ENCODE peak calls at places on chromosome 19, in six cellular contexts. One of them, this sample, is unnamed.

GRCh38 chr19:45171211-45171623 is 6.8 kb downstream of the TRAPPC6A start:
- DNase-seq in uterus: no peak
- DNase-seq in astrocyte: no peak
- DNase-seq in substantia nigra: no peak
- DNase-seq in AG04450: no peak
- DNase-seq in neuronal stem cell: no peak
- DNase-seq in this sample: no peak

GRCh38 chr19:33905937-33906577 is 109.4 kb downstream of the KCTD15 start:
- DNase-seq in substantia nigra: no peak
- DNase-seq in neuronal stem cell: peak; percentile 63
- DNase-seq in uterus: peak; percentile 40
- DNase-seq in astrocyte: no peak
- DNase-seq in AG04450: no peak
- DNase-seq in this sample: peak; percentile 79

GRCh38 chr19:15332311-15332996 is at the start of gene BRD4:
- DNase-seq in astrocyte: no peak
- DNase-seq in AG04450: no peak
- DNase-seq in substantia nigra: peak; percentile 45
- DNase-seq in uterus: peak; percentile 65
- DNase-seq in neuronal stem cell: peak; percentile 74
- DNase-seq in this sample: peak; percentile 80

GRCh38 chr19:14979498-14980255 is at the start of gene SLC1A6:
- DNase-seq in substantia nigra: no peak
- DNase-seq in neuronal stem cell: peak; percentile 62
- DNase-seq in uterus: no peak
- DNase-seq in AG04450: no peak
- DNase-seq in astrocyte: no peak
- DNase-seq in this sample: no peak

GRCh38 chr19:44968118-44968517 is 12.9 kb downstream of the CLPTM1 start:
- DNase-seq in substantia nigra: no peak
- DNase-seq in neuronal stem cell: no peak
- DNase-seq in astrocyte: no peak
- DNase-seq in uterus: no peak
- DNase-seq in AG04450: no peak
- DNase-seq in this sample: no peak

GRCh38 chr19:44850641-44851109 is 4.6 kb downstream of the NECTIN2 start:
- DNase-seq in astrocyte: no peak
- DNase-seq in AG04450: no peak
- DNase-seq in uterus: peak; percentile 22
- DNase-seq in neuronal stem cell: no peak
- DNase-seq in substantia nigra: no peak
- DNase-seq in this sample: no peak

GRCh38 chr19:54431255-54431838 is 16.1 kb downstream of the TTYH1 start:
- DNase-seq in neuronal stem cell: no peak
- DNase-seq in uterus: no peak
- DNase-seq in substantia nigra: no peak
- DNase-seq in astrocyte: peak; percentile 31
- DNase-seq in AG04450: no peak
- DNase-seq in this sample: no peak

GRCh38 chr19:35211545-35212230 is 16.9 kb downstream of the FAM187B start:
- DNase-seq in astrocyte: no peak
- DNase-seq in neuronal stem cell: no peak
- DNase-seq in uterus: peak; percentile 48
- DNase-seq in substantia nigra: no peak
- DNase-seq in AG04450: no peak
- DNase-seq in this sample: peak; percentile 73

GRCh38 chr19:12769689-12770088 is 5.7 kb downstream of the HOOK2 start:
- DNase-seq in astrocyte: no peak
- DNase-seq in substantia nigra: no peak
- DNase-seq in uterus: no peak
- DNase-seq in neuronal stem cell: no peak
- DNase-seq in AG04450: no peak
- DNase-seq in this sample: no peak

GRCh38 chr19:20413705-20414104 is 151.9 kb downstream of the ZNF737 start:
- DNase-seq in neuronal stem cell: no peak
- DNase-seq in substantia nigra: no peak
- DNase-seq in astrocyte: no peak
- DNase-seq in uterus: no peak
- DNase-seq in AG04450: no peak
- DNase-seq in this sample: no peak

GRCh38 chr19:33831835-33832234 is 35.2 kb downstream of the KCTD15 start:
- DNase-seq in uterus: no peak
- DNase-seq in AG04450: no peak
- DNase-seq in neuronal stem cell: no peak
- DNase-seq in substantia nigra: no peak
- DNase-seq in astrocyte: no peak
- DNase-seq in this sample: no peak

GRCh38 chr19:49200238-49200862 is 42.8 kb downstream of the TRPM4 start:
- DNase-seq in neuronal stem cell: no peak
- DNase-seq in AG04450: no peak
- DNase-seq in astrocyte: no peak
- DNase-seq in substantia nigra: no peak
- DNase-seq in uterus: no peak
- DNase-seq in this sample: no peak

GRCh38 chr19:55095260-55096060 is 19.8 kb downstream of the EPS8L1 start:
- DNase-seq in substantia nigra: no peak
- DNase-seq in neuronal stem cell: no peak
- DNase-seq in astrocyte: no peak
- DNase-seq in AG04450: no peak
- DNase-seq in uterus: no peak
- DNase-seq in this sample: no peak

GRCh38 chr19:15173746-15174404 is 26.9 kb downstream of the NOTCH3 start:
- DNase-seq in neuronal stem cell: no peak
- DNase-seq in uterus: no peak
- DNase-seq in substantia nigra: no peak
- DNase-seq in AG04450: no peak
- DNase-seq in astrocyte: no peak
- DNase-seq in this sample: no peak

GRCh38 chr19:57947419-57948134 is at the start of gene ZNF256:
- DNase-seq in uterus: peak; percentile 84
- DNase-seq in neuronal stem cell: peak; percentile 92
- DNase-seq in substantia nigra: peak; percentile 95
- DNase-seq in astrocyte: peak; percentile 93
- DNase-seq in AG04450: peak; percentile 78
- DNase-seq in this sample: peak; percentile 94
- H3K27ac ChIP-seq in uterus: peak within 1 kb of the TSS; percentile 62
- H3K27ac ChIP-seq in neuronal stem cell: no peak within 1 kb of the TSS
- H3K27ac ChIP-seq in substantia nigra: peak within 1 kb of the TSS; percentile 56
- H3K27ac ChIP-seq in astrocyte: peak within 1 kb of the TSS; percentile 48
- H3K27ac ChIP-seq in AG04450: peak within 1 kb of the TSS; percentile 75
- H3K27ac ChIP-seq in this sample: peak within 1 kb of the TSS; percentile 57

DNA sequence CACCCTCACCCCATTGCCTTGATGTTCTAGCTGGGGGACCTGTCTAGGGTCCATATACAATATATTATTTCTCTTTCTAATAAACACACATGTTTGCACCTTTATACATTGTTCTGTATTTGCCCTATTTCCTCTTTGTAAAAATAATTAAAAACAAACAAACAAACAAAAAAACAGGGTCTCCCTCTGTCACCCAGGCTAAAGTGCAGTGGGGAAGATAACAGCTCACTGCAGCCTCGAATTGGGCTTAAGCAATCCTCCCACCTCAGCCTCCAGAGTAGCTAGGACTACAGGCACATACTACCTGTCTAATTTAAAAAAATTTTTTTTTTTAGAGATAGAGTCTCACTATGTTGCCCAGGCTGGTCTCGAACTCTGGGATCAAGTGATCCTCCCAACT is 5.9 kb upstream of the FBN3 start:
- DNase-seq in AG04450: no peak
- DNase-seq in uterus: no peak
- DNase-seq in substantia nigra: no peak
- DNase-seq in neuronal stem cell: no peak
- DNase-seq in astrocyte: no peak
- DNase-seq in this sample: no peak
- H3K27ac ChIP-seq in AG04450: no peak overlapping the region
- H3K27ac ChIP-seq in uterus: no peak overlapping the region
- H3K27ac ChIP-seq in substantia nigra: peak overlapping the region; percentile 86
- H3K27ac ChIP-seq in neuronal stem cell: no peak overlapping the region
- H3K27ac ChIP-seq in astrocyte: no peak overlapping the region
- H3K27ac ChIP-seq in this sample: no peak overlapping the region

DNA sequence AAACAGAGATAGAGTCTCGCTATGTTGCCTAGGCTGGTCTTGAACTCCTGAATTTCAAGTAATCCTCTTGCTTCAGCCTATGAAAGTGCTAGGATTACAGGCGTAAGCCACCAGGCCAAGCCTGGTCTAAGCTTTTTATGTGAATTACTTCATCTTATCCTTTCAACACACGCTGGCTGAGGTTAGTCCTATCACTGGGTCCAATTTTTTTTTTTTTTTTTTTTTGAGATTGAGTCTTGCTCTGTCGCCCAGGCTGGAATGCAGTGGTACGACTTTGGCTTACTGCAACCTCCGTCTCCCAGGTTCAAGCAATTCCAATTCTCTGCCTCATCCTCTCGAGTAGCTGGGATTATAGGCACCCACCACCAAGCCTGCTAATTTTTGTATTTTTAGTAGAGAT is 10.4 kb downstream of the MYO1F start:
- DNase-seq in uterus: no peak
- DNase-seq in neuronal stem cell: no peak
- DNase-seq in astrocyte: no peak
- DNase-seq in AG04450: no peak
- DNase-seq in substantia nigra: no peak
- DNase-seq in this sample: no peak
- H3K27ac ChIP-seq in uterus: no peak overlapping the region
- H3K27ac ChIP-seq in neuronal stem cell: no peak overlapping the region
- H3K27ac ChIP-seq in astrocyte: no peak overlapping the region
- H3K27ac ChIP-seq in AG04450: no peak overlapping the region
- H3K27ac ChIP-seq in substantia nigra: no peak overlapping the region
- H3K27ac ChIP-seq in this sample: no peak overlapping the region

GRCh38 chr19:19083413-19084178 is 19.8 kb downstream of the SLC25A42 start:
- DNase-seq in substantia nigra: no peak
- DNase-seq in neuronal stem cell: no peak
- DNase-seq in uterus: no peak
- DNase-seq in AG04450: no peak
- DNase-seq in astrocyte: no peak
- DNase-seq in this sample: no peak

GRCh38 chr19:19077103-19077502 is 13.3 kb downstream of the SLC25A42 start:
- DNase-seq in astrocyte: no peak
- DNase-seq in uterus: no peak
- DNase-seq in substantia nigra: no peak
- DNase-seq in neuronal stem cell: no peak
- DNase-seq in AG04450: no peak
- DNase-seq in this sample: no peak

GRCh38 chr19:19079571-19079970 is 15.8 kb downstream of the SLC25A42 start:
- DNase-seq in substantia nigra: no peak
- DNase-seq in neuronal stem cell: no peak
- DNase-seq in uterus: no peak
- DNase-seq in AG04450: no peak
- DNase-seq in astrocyte: no peak
- DNase-seq in this sample: no peak

GRCh38 chr19:19078801-19079200 is 15.0 kb downstream of the SLC25A42 start:
- DNase-seq in AG04450: no peak
- DNase-seq in substantia nigra: no peak
- DNase-seq in neuronal stem cell: no peak
- DNase-seq in astrocyte: no peak
- DNase-seq in uterus: no peak
- DNase-seq in this sample: no peak

DNA sequence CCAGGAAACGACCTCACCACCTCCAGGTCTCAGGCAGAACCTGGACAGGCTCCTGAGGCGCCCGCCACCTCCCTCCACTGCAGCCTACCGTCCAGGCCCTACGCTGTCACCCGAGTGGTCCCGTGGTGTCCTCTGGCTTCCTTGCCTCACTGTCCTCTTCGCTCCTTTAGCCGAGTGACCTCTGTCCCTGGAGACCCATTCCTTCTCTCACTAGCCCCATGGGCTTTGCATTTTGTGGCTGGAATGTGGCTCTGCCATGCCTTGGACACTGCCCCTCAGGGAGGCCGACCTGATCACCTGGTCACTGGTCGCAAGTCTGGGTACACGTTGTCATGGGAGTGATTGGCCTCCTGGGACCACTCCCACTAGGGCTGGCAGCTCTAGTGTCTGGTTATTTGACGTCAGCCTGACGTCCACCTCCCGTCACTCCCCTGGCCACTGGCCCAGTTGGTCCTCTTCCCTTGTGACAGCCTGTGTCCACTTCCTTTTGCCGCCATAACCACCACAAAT is 17.9 kb downstream of the SLC25A42 start:
- DNase-seq in AG04450: no peak
- DNase-seq in uterus: peak; percentile 46
- DNase-seq in astrocyte: peak; percentile 13
- DNase-seq in substantia nigra: no peak
- DNase-seq in neuronal stem cell: no peak
- DNase-seq in this sample: no peak
- H3K27ac ChIP-seq in AG04450: no peak overlapping the region
- H3K27ac ChIP-seq in uterus: no peak overlapping the region
- H3K27ac ChIP-seq in astrocyte: no peak overlapping the region
- H3K27ac ChIP-seq in substantia nigra: no peak overlapping the region
- H3K27ac ChIP-seq in neuronal stem cell: no peak overlapping the region
- H3K27ac ChIP-seq in this sample: no peak overlapping the region

DNA sequence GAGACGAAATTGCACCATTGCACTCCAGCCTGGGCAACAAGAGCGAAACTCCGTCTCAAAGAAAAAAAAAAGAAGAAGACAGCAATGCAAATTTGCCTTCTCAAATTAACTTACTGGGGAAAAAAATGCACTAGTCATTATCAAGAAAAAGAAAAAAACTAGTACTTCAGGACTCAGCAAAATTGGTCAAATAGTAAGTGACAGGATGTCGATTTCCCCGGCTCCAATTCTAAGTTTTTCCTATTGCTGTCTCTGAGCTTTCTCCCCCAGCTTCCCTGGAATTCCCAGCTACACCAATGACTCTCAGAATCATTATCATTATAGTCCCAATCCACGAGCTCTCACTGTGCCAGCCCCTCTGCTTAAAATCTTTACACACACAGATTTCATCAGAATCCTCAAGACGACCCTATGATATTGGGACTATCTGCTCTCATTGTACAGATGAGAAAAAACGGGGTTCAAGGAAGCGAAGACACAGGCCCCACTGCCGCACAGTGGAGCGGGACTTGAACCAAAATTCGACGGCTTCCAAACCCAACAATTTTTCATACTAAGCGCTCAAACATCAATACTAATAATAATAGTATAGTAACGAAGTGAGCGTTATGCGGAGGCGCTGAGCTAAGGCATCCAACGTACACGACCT is 597 bp downstream of the C19orf47 start:
- DNase-seq in astrocyte: no peak
- DNase-seq in substantia nigra: no peak
- DNase-seq in uterus: no peak
- DNase-seq in neuronal stem cell: no peak
- DNase-seq in AG04450: no peak
- DNase-seq in this sample: no peak
- H3K27ac ChIP-seq in astrocyte: peak overlapping the region; percentile 59
- H3K27ac ChIP-seq in substantia nigra: peak overlapping the region; percentile 72
- H3K27ac ChIP-seq in uterus: peak overlapping the region; percentile 75
- H3K27ac ChIP-seq in neuronal stem cell: no peak overlapping the region
- H3K27ac ChIP-seq in AG04450: no peak overlapping the region
- H3K27ac ChIP-seq in this sample: peak overlapping the region; percentile 90

GRCh38 chr19:17325133-17325532 is 9.5 kb downstream of the ANO8 start:
- DNase-seq in substantia nigra: no peak
- DNase-seq in uterus: no peak
- DNase-seq in AG04450: no peak
- DNase-seq in astrocyte: no peak
- DNase-seq in neuronal stem cell: no peak
- DNase-seq in this sample: no peak
- H3K27ac ChIP-seq in substantia nigra: no peak overlapping the region
- H3K27ac ChIP-seq in uterus: no peak overlapping the region
- H3K27ac ChIP-seq in AG04450: no peak overlapping the region
- H3K27ac ChIP-seq in astrocyte: no peak overlapping the region
- H3K27ac ChIP-seq in neuronal stem cell: no peak overlapping the region
- H3K27ac ChIP-seq in this sample: no peak overlapping the region